ENCODE peak calls at places on chromosomes 2 and 18, in eight cellular contexts. D, B, T, O, N, P, I and S are unnamed samples.

GRCh38 chr2:234414591-234414990 is 82.3 kb downstream of the ARL4C start:
- DNase-seq in D (no peak), B (no peak), T (no peak), O (no peak), N (no peak), P (no peak), I (no peak), S (no peak)

GRCh38 chr2:195308163-195308562 is 348.9 kb upstream of the SLC39A10 start:
- DNase-seq in D (no peak), B (no peak), T (no peak), O (no peak), N (no peak), P (no peak), I (no peak), S (no peak)

GRCh38 chr18:80175451-80176235 is 66.6 kb downstream of the ADNP2 start:
- DNase-seq in D (peak; percentile 33), B (no peak), T (no peak), O (no peak), N (no peak), P (peak; percentile 31), I (peak; percentile 23), S (no peak)

GRCh38 chr2:202157211-202157985 is 81.0 kb downstream of the SUMO1 start:
- DNase-seq in D (no peak), B (no peak), T (no peak), O (no peak), N (no peak), P (no peak), I (no peak), S (no peak)

GRCh38 chr2:96098900-96099590 is 17.3 kb downstream of the ADRA2B start:
- DNase-seq in D (peak; percentile 9), B (peak; percentile 10), T (no peak), O (no peak), N (no peak), P (peak; percentile 62), I (no peak), S (no peak)

GRCh38 chr2:43051316-43051715 is 175.1 kb downstream of the ZFP36L2 start:
- DNase-seq in D (no peak), B (peak; percentile 63), T (peak; percentile 83), O (no peak), N (no peak), P (peak; percentile 46), I (no peak), S (no peak)

GRCh38 chr2:175837046-175837445 is 165.0 kb downstream of the LNPK start:
- DNase-seq in D (no peak), B (no peak), T (peak; percentile 90), O (no peak), N (no peak), P (no peak), I (no peak), S (no peak)

GRCh38 chr18:55387139-55387984 is 200.6 kb downstream of the TCF4 start:
- DNase-seq in D (no peak), B (no peak), T (no peak), O (no peak), N (no peak), P (no peak), I (no peak), S (no peak)

GRCh38 chr2:24580561-24580960 is 89.5 kb downstream of the NCOA1 start:
- DNase-seq in D (no peak), B (no peak), T (no peak), O (no peak), N (no peak), P (no peak), I (no peak), S (no peak)

GRCh38 chr2:28209312-28209711 is 183.3 kb upstream of the FOSL2 start:
- DNase-seq in D (no peak), B (no peak), T (no peak), O (no peak), N (no peak), P (no peak), I (no peak), S (no peak)

GRCh38 chr18:22710628-22711380 is 222.3 kb upstream of the RBBP8 start:
- DNase-seq in D (peak; percentile 41), B (peak; percentile 69), T (peak; percentile 71), O (no peak), N (no peak), P (peak; percentile 84), I (no peak), S (no peak)

GRCh38 chr2:26572589-26572988 is 68.6 kb downstream of the CIB4 start:
- DNase-seq in D (no peak), B (no peak), T (no peak), O (no peak), N (no peak), P (peak; percentile 61), I (no peak), S (no peak)

GRCh38 chr2:26359886-26360473 is 13.4 kb upstream of the ADGRF3 start:
- DNase-seq in D (no peak), B (no peak), T (no peak), O (no peak), N (no peak), P (no peak), I (no peak), S (no peak)

GRCh38 chr18:75297731-75298130 is 87.1 kb downstream of the TSHZ1 start:
- DNase-seq in D (no peak), B (no peak), T (peak; percentile 2), O (no peak), N (no peak), P (no peak), I (no peak), S (no peak)

GRCh38 chr2:196546151-196546919 is 93.2 kb upstream of the CCDC150 start:
- DNase-seq in D (no peak), B (no peak), T (no peak), O (no peak), N (no peak), P (no peak), I (no peak), S (no peak)

GRCh38 chr2:2809771-2810170 is 478.7 kb upstream of the MYT1L start:
- DNase-seq in D (peak; percentile 12), B (no peak), T (no peak), O (no peak), N (no peak), P (no peak), I (no peak), S (no peak)

GRCh38 chr2:174914894-174915760 is 90.1 kb downstream of the CHN1 start:
- DNase-seq in D (no peak), B (no peak), T (peak; percentile 13), O (peak; percentile 61), N (no peak), P (peak; percentile 79), I (no peak), S (no peak)

GRCh38 chr18:56276466-56276865 is 361.9 kb downstream of the TXNL1 start:
- DNase-seq in D (no peak), B (no peak), T (no peak), O (no peak), N (no peak), P (no peak), I (no peak), S (no peak)

GRCh38 chr18:12327510-12328178 is 19.6 kb downstream of the TUBB6 start:
- DNase-seq in D (peak; percentile 91), B (peak; percentile 84), T (peak; percentile 80), O (peak; percentile 51), N (peak; percentile 56), P (peak; percentile 94), I (peak; percentile 50), S (peak; percentile 51)

GRCh38 chr2:126901459-126901858 is 2.8 kb downstream of the TEX51 start:
- DNase-seq in D (no peak), B (no peak), T (no peak), O (no peak), N (no peak), P (no peak), I (no peak), S (no peak)

GRCh38 chr2:133004623-133005022 is 334.6 kb upstream of the LYPD1 start:
- DNase-seq in D (no peak), B (no peak), T (no peak), O (no peak), N (no peak), P (no peak), I (no peak), S (no peak)

GRCh38 chr2:201574754-201575153 is 68.5 kb downstream of the TMEM237 start:
- DNase-seq in D (no peak), B (no peak), T (no peak), O (no peak), N (no peak), P (no peak), I (no peak), S (no peak)

GRCh38 chr2:68290825-68291224 is 28.9 kb downstream of the CNRIP1 start:
- DNase-seq in D (no peak), B (no peak), T (no peak), O (no peak), N (no peak), P (no peak), I (no peak), S (no peak)

GRCh38 chr2:234288974-234289455 is 207.9 kb downstream of the ARL4C start:
- DNase-seq in D (peak; percentile 55), B (peak; percentile 72), T (peak; percentile 68), O (no peak), N (peak; percentile 64), P (peak; percentile 84), I (peak; percentile 56), S (peak; percentile 52)